ENCODE peak calls at places on chromosomes 3 and 15, in eight cellular contexts. G is PC-9, B is MG63, C is left ventricle myocardium inferior, H is bronchial epithelial cell, Z is SK-N-SH, X is hepatocyte, U is brain microvascular endothelial cell. N is an unnamed sample. For H3K27me3, the result is how much of the 10 kb centered on the place peaks cover.

GRCh38 chr3:108428580-108428979 is 81.8 kb downstream of the MYH15 start:
- DNase-seq in G (no peak), B (peak), C (no peak), H (no peak), Z (no peak), X (no peak), U (no peak), N (no peak)

GRCh38 chr3:15051531-15051930 is 13.6 kb downstream of the MRPS25 start:
- DNase-seq in G (no peak), B (peak), C (no peak), H (peak), Z (peak), X (peak), U (peak), N (no peak)

GRCh38 chr15:90205050-90205848 is 4.1 kb downstream of the SEMA4B start:
- DNase-seq in G (no peak), B (no peak), C (no peak), H (no peak), Z (peak), X (no peak), U (no peak), N (no peak)

GRCh38 chr3:112321867-112322652 is 10.9 kb upstream of the CD200 start:
- DNase-seq in G (no peak), B (no peak), C (no peak), H (no peak), Z (peak), X (no peak), U (no peak), N (no peak)

GRCh38 chr15:58474741-58475323 is 43.0 kb downstream of the LIPC start:
- DNase-seq in G (no peak), B (no peak), C (no peak), H (no peak), Z (no peak), X (no peak), U (no peak), N (no peak)

GRCh38 chr15:100030586-100031249 is 297.5 kb upstream of the LYSMD4 start:
- DNase-seq in G (no peak), B (peak), C (no peak), H (peak), Z (no peak), X (no peak), U (peak), N (no peak)

GRCh38 chr3:137588871-137589270 is 175.2 kb upstream of the SOX14 start:
- DNase-seq in G (no peak), B (no peak), C (no peak), H (no peak), Z (peak), X (no peak), U (no peak), N (no peak)

GRCh38 chr3:124976378-124976777 is 41.8 kb upstream of the MUC13 start:
- DNase-seq in G (peak), B (no peak), C (no peak), H (peak), Z (no peak), X (no peak), U (no peak), N (no peak)

GRCh38 chr3:126313166-126313565 is 44.0 kb downstream of the KLF15 start:
- DNase-seq in G (no peak), B (no peak), C (no peak), H (no peak), Z (no peak), X (no peak), U (no peak), N (no peak)

GRCh38 chr3:90129710-90130109 is 1022.3 kb downstream of the EPHA3 start:
- DNase-seq in G (no peak), B (no peak), C (no peak), H (peak), Z (no peak), X (no peak), U (no peak), N (no peak)

GRCh38 chr3:150429767-150430166 is 21.7 kb downstream of the TSC22D2 start:
- DNase-seq in G (no peak), B (no peak), C (no peak), H (no peak), Z (no peak), X (no peak), U (no peak), N (no peak)

GRCh38 chr15:31080618-31081017 is 20.9 kb downstream of the TRPM1 start:
- DNase-seq in G (no peak), B (peak), C (peak), H (no peak), Z (peak), X (peak), U (no peak), N (no peak)

GRCh38 chr3:125374996-125375941 is at the start of gene ZNF148:
- DNase-seq in G (peak), B (peak), C (peak), H (peak), Z (peak), X (peak), U (peak), N (peak)

GRCh38 chr3:134427400-134428111 is 53.3 kb upstream of the AMOTL2 start:
- DNase-seq in G (peak), B (peak), C (no peak), H (peak), Z (peak), X (peak), U (peak), N (peak)

GRCh38 chr3:126111566-126112475 is 27.9 kb upstream of the SLC41A3 start:
- DNase-seq in G (no peak), B (no peak), C (no peak), H (no peak), Z (no peak), X (peak), U (no peak), N (no peak)

DNA sequence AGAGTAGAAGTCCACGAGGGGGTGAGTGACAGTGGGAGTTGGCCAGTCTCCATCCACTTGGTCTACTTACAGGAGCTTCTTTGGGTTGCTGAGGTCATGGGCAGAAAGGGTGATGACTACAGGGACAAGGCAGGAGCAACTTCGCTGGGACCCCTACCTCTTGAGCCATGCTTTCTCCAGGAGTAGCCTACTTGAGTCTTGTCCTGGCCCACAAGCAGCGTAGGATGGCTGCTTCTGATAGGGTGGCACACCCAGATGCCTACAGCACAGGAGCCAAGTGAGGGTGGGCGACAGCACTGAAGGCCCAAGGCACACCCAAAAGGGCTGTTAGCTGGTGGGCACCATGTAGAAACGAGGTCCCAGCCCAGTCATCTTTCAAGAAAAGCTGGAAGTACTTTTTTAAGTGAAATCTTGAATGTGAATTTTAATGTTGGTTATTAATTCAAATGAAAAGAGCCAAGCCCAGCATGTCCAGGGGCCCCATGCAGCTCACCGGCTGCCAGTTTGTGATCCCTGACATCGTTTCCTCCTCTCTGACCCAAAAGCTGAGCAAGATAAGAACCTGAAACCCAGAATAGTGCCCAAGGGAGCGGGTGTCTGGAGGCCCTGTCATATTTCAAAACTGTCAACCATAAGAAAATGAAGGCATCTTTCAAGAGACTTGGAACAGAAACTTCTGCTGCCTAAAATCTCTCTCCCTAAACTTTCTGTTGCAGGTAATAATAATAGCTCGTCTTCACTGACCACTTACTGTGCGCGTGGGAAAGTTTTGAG is 2.2 kb upstream of the CPEB1 start:
- DNase-seq in G (no peak), B (no peak), C (no peak), H (no peak), Z (no peak), X (no peak), U (no peak), N (no peak)
- H3K27me3 ChIP-seq in G (under half), B (under half), C (half or more), H (under half), Z (under half), X (half or more), U (under half), N (under half)

GRCh38 chr3:44648564-44649229 is at the start of gene ZNF35:
- DNase-seq in G (peak), B (peak), C (peak), H (peak), Z (peak), X (peak), U (peak), N (peak)

GRCh38 chr3:44643024-44643423 is 5.5 kb upstream of the ZNF35 start:
- DNase-seq in G (no peak), B (no peak), C (no peak), H (no peak), Z (no peak), X (no peak), U (no peak), N (no peak)

GRCh38 chr3:44642337-44642736 is 6.2 kb upstream of the ZNF35 start:
- DNase-seq in G (no peak), B (no peak), C (no peak), H (no peak), Z (no peak), X (no peak), U (no peak), N (no peak)

GRCh38 chr3:44649709-44650108 is 1.2 kb downstream of the ZNF35 start:
- DNase-seq in G (no peak), B (no peak), C (no peak), H (no peak), Z (no peak), X (no peak), U (no peak), N (no peak)

DNA sequence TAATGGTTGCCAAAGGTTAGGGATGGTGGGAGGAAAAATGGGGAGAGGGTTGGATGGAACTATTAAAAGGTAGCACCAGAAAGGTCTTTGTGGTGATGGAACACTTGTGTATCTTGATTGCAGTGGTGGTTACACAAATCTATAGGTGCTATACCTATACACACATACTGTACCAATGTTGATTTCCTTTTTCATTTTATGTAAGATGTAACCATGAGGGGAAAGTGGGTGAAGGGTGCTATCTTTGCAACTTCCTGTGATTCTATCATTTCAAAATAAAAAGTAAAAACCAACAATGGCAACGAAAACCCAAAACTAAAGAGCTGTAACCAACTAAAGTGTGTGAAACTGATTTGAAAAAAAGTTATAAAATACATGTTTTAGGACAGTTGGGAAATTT is 761 bp upstream of the ZNF35 start:
- DNase-seq in G (no peak), B (no peak), C (no peak), H (no peak), Z (no peak), X (no peak), U (no peak), N (no peak)
- H3K4me3 ChIP-seq in G (peak), B (peak), C (no peak), H (no peak), Z (no peak), X (no peak), U (no peak), N (no peak)

GRCh38 chr15:45481151-45481550 is 41.4 kb downstream of the SLC30A4 start:
- DNase-seq in G (no peak), B (no peak), C (no peak), H (no peak), Z (no peak), X (no peak), U (no peak), N (no peak)
- H3K27me3 ChIP-seq in G (under half), B (under half), C (under half), H (under half), Z (under half), X (under half), U (under half), N (under half)

DNA sequence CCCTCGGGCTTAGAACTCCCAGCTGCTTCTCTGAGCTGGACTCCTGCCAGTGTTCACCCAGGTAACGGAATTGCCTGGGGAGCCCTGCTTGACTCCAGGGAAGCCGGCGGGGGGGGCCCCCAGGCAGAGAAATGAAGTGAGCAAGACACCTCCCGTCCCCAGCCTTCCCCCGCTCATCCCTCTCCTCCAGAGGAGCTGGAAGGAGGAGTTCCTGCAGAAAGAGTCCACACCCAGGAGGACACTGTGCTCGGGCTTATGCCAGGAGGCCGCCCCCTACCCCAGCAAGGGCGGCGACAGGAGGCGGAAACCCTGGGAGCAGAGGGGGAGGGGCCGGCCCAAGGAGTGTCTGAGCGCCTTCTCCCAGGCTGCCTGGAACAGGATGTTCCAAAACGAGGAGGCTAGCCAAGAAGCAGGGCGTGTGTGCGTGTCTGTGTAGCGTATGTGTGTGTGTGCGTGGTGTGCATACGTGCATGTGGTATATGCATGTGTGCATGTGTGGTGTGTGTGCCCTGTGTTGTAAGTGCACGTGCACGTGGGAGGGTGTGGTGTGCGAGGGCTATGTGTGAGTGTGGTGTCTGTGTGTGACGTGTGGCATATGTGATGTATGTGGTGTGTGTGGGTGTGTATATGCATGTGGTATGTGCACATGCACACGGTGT is 511.3 kb downstream of the SHQ1 start:
- DNase-seq in G (no peak), B (no peak), C (peak), H (peak), Z (peak), X (peak), U (peak), N (no peak)
- H3K4me3 ChIP-seq in G (no peak), B (no peak), C (peak), H (no peak), Z (no peak), X (no peak), U (peak), N (no peak)

GRCh38 chr3:87673132-87673531 is 385.7 kb downstream of the CGGBP1 start:
- DNase-seq in G (no peak), B (no peak), C (no peak), H (no peak), Z (no peak), X (no peak), U (no peak), N (no peak)
- H3K27me3 ChIP-seq in G (under half), B (under half), C (under half), H (under half), Z (under half), X (under half), U (under half), N (under half)

N was measured in AG04450.